ENCODE peak calls at places on chromosome X, in nine cellular contexts. One of them, this sample, is unnamed.

GRCh38 chrX:32116047-32116446 is 1044.2 kb upstream of the FTHL17 start:
- DNase-seq in ureter: no peak
- DNase-seq in NCI-H1930: no peak
- DNase-seq in activated CD8-positive, alpha-beta memory T cell treated with anti-CD3 and anti-CD28 coated beads, Interleukin-2, amount 50 U/mL, for 48 hours: no peak
- DNase-seq in stimulated activated CD8-positive, alpha-beta memory T cell treated with anti-CD3 and anti-CD28 coated beads, Interleukin-15, amount 100 ng/mL, for 24 hours: no peak
- DNase-seq in kidney tubule cell: peak
- DNase-seq in dorsolateral prefrontal cortex: no peak
- DNase-seq in NCI-H1105 treated with DMSO at 0.1 percent for 48 hours: no peak
- DNase-seq in sciatic nerve: no peak
- DNase-seq in this sample: no peak

GRCh38 chrX:109077788-109078187 is 341.4 kb upstream of the IRS4 start:
- DNase-seq in ureter: no peak
- DNase-seq in NCI-H1930: no peak
- DNase-seq in activated CD8-positive, alpha-beta memory T cell treated with anti-CD3 and anti-CD28 coated beads, Interleukin-2, amount 50 U/mL, for 48 hours: no peak
- DNase-seq in stimulated activated CD8-positive, alpha-beta memory T cell treated with anti-CD3 and anti-CD28 coated beads, Interleukin-15, amount 100 ng/mL, for 24 hours: no peak
- DNase-seq in kidney tubule cell: no peak
- DNase-seq in dorsolateral prefrontal cortex: no peak
- DNase-seq in NCI-H1105 treated with DMSO at 0.1 percent for 48 hours: no peak
- DNase-seq in sciatic nerve: no peak
- DNase-seq in this sample: no peak

GRCh38 chrX:48933757-48934156 is 14.9 kb upstream of the PIM2 start:
- DNase-seq in ureter: no peak
- DNase-seq in NCI-H1930: no peak
- DNase-seq in activated CD8-positive, alpha-beta memory T cell treated with anti-CD3 and anti-CD28 coated beads, Interleukin-2, amount 50 U/mL, for 48 hours: no peak
- DNase-seq in stimulated activated CD8-positive, alpha-beta memory T cell treated with anti-CD3 and anti-CD28 coated beads, Interleukin-15, amount 100 ng/mL, for 24 hours: no peak
- DNase-seq in kidney tubule cell: no peak
- DNase-seq in dorsolateral prefrontal cortex: no peak
- DNase-seq in NCI-H1105 treated with DMSO at 0.1 percent for 48 hours: no peak
- DNase-seq in sciatic nerve: no peak
- DNase-seq in this sample: no peak

GRCh38 chrX:74248889-74249288 is 55.1 kb upstream of the ZCCHC13 start:
- DNase-seq in ureter: peak
- DNase-seq in NCI-H1930: no peak
- DNase-seq in activated CD8-positive, alpha-beta memory T cell treated with anti-CD3 and anti-CD28 coated beads, Interleukin-2, amount 50 U/mL, for 48 hours: no peak
- DNase-seq in stimulated activated CD8-positive, alpha-beta memory T cell treated with anti-CD3 and anti-CD28 coated beads, Interleukin-15, amount 100 ng/mL, for 24 hours: no peak
- DNase-seq in kidney tubule cell: no peak
- DNase-seq in dorsolateral prefrontal cortex: no peak
- DNase-seq in NCI-H1105 treated with DMSO at 0.1 percent for 48 hours: no peak
- DNase-seq in sciatic nerve: no peak
- DNase-seq in this sample: no peak

GRCh38 chrX:150219374-150220185 is 143.5 kb upstream of the MAMLD1 start:
- DNase-seq in ureter: no peak
- DNase-seq in NCI-H1930: no peak
- DNase-seq in activated CD8-positive, alpha-beta memory T cell treated with anti-CD3 and anti-CD28 coated beads, Interleukin-2, amount 50 U/mL, for 48 hours: no peak
- DNase-seq in stimulated activated CD8-positive, alpha-beta memory T cell treated with anti-CD3 and anti-CD28 coated beads, Interleukin-15, amount 100 ng/mL, for 24 hours: no peak
- DNase-seq in kidney tubule cell: peak
- DNase-seq in dorsolateral prefrontal cortex: no peak
- DNase-seq in NCI-H1105 treated with DMSO at 0.1 percent for 48 hours: no peak
- DNase-seq in sciatic nerve: no peak
- DNase-seq in this sample: no peak

GRCh38 chrX:11558972-11559371 is 106.7 kb downstream of the ARHGAP6 start:
- DNase-seq in ureter: no peak
- DNase-seq in NCI-H1930: no peak
- DNase-seq in activated CD8-positive, alpha-beta memory T cell treated with anti-CD3 and anti-CD28 coated beads, Interleukin-2, amount 50 U/mL, for 48 hours: peak
- DNase-seq in stimulated activated CD8-positive, alpha-beta memory T cell treated with anti-CD3 and anti-CD28 coated beads, Interleukin-15, amount 100 ng/mL, for 24 hours: no peak
- DNase-seq in kidney tubule cell: peak
- DNase-seq in dorsolateral prefrontal cortex: no peak
- DNase-seq in NCI-H1105 treated with DMSO at 0.1 percent for 48 hours: no peak
- DNase-seq in sciatic nerve: no peak
- DNase-seq in this sample: no peak

GRCh38 chrX:9355739-9356138 is 109.1 kb upstream of the TBL1X start:
- DNase-seq in ureter: no peak
- DNase-seq in NCI-H1930: no peak
- DNase-seq in activated CD8-positive, alpha-beta memory T cell treated with anti-CD3 and anti-CD28 coated beads, Interleukin-2, amount 50 U/mL, for 48 hours: no peak
- DNase-seq in stimulated activated CD8-positive, alpha-beta memory T cell treated with anti-CD3 and anti-CD28 coated beads, Interleukin-15, amount 100 ng/mL, for 24 hours: no peak
- DNase-seq in kidney tubule cell: no peak
- DNase-seq in dorsolateral prefrontal cortex: no peak
- DNase-seq in NCI-H1105 treated with DMSO at 0.1 percent for 48 hours: no peak
- DNase-seq in sciatic nerve: no peak
- DNase-seq in this sample: peak

GRCh38 chrX:63363788-63364187 is 12.7 kb upstream of the SPIN4 start:
- DNase-seq in ureter: no peak
- DNase-seq in NCI-H1930: no peak
- DNase-seq in activated CD8-positive, alpha-beta memory T cell treated with anti-CD3 and anti-CD28 coated beads, Interleukin-2, amount 50 U/mL, for 48 hours: no peak
- DNase-seq in stimulated activated CD8-positive, alpha-beta memory T cell treated with anti-CD3 and anti-CD28 coated beads, Interleukin-15, amount 100 ng/mL, for 24 hours: no peak
- DNase-seq in kidney tubule cell: no peak
- DNase-seq in dorsolateral prefrontal cortex: no peak
- DNase-seq in NCI-H1105 treated with DMSO at 0.1 percent for 48 hours: no peak
- DNase-seq in sciatic nerve: no peak
- DNase-seq in this sample: no peak

GRCh38 chrX:40105016-40105790 is 7.4 kb upstream of the BCOR start:
- DNase-seq in ureter: no peak
- DNase-seq in NCI-H1930: no peak
- DNase-seq in activated CD8-positive, alpha-beta memory T cell treated with anti-CD3 and anti-CD28 coated beads, Interleukin-2, amount 50 U/mL, for 48 hours: peak
- DNase-seq in stimulated activated CD8-positive, alpha-beta memory T cell treated with anti-CD3 and anti-CD28 coated beads, Interleukin-15, amount 100 ng/mL, for 24 hours: no peak
- DNase-seq in kidney tubule cell: peak
- DNase-seq in dorsolateral prefrontal cortex: no peak
- DNase-seq in NCI-H1105 treated with DMSO at 0.1 percent for 48 hours: no peak
- DNase-seq in sciatic nerve: no peak
- DNase-seq in this sample: no peak

GRCh38 chrX:115968436-115969252 is 201.9 kb upstream of the AGTR2 start:
- DNase-seq in ureter: peak
- DNase-seq in NCI-H1930: peak
- DNase-seq in activated CD8-positive, alpha-beta memory T cell treated with anti-CD3 and anti-CD28 coated beads, Interleukin-2, amount 50 U/mL, for 48 hours: no peak
- DNase-seq in stimulated activated CD8-positive, alpha-beta memory T cell treated with anti-CD3 and anti-CD28 coated beads, Interleukin-15, amount 100 ng/mL, for 24 hours: no peak
- DNase-seq in kidney tubule cell: peak
- DNase-seq in dorsolateral prefrontal cortex: no peak
- DNase-seq in NCI-H1105 treated with DMSO at 0.1 percent for 48 hours: peak
- DNase-seq in sciatic nerve: no peak
- DNase-seq in this sample: no peak

GRCh38 chrX:96480081-96480480 is 204.6 kb upstream of the DIAPH2 start:
- DNase-seq in ureter: no peak
- DNase-seq in NCI-H1930: no peak
- DNase-seq in activated CD8-positive, alpha-beta memory T cell treated with anti-CD3 and anti-CD28 coated beads, Interleukin-2, amount 50 U/mL, for 48 hours: no peak
- DNase-seq in stimulated activated CD8-positive, alpha-beta memory T cell treated with anti-CD3 and anti-CD28 coated beads, Interleukin-15, amount 100 ng/mL, for 24 hours: no peak
- DNase-seq in kidney tubule cell: peak
- DNase-seq in dorsolateral prefrontal cortex: no peak
- DNase-seq in NCI-H1105 treated with DMSO at 0.1 percent for 48 hours: no peak
- DNase-seq in sciatic nerve: no peak
- DNase-seq in this sample: no peak

GRCh38 chrX:10725071-10725470 is 104.7 kb upstream of the MID1 start:
- DNase-seq in ureter: no peak
- DNase-seq in NCI-H1930: no peak
- DNase-seq in activated CD8-positive, alpha-beta memory T cell treated with anti-CD3 and anti-CD28 coated beads, Interleukin-2, amount 50 U/mL, for 48 hours: no peak
- DNase-seq in stimulated activated CD8-positive, alpha-beta memory T cell treated with anti-CD3 and anti-CD28 coated beads, Interleukin-15, amount 100 ng/mL, for 24 hours: no peak
- DNase-seq in kidney tubule cell: peak
- DNase-seq in dorsolateral prefrontal cortex: no peak
- DNase-seq in NCI-H1105 treated with DMSO at 0.1 percent for 48 hours: no peak
- DNase-seq in sciatic nerve: no peak
- DNase-seq in this sample: no peak

GRCh38 chrX:50081282-50081955 is 119.4 kb downstream of the AKAP4 start:
- DNase-seq in ureter: no peak
- DNase-seq in NCI-H1930: no peak
- DNase-seq in activated CD8-positive, alpha-beta memory T cell treated with anti-CD3 and anti-CD28 coated beads, Interleukin-2, amount 50 U/mL, for 48 hours: no peak
- DNase-seq in stimulated activated CD8-positive, alpha-beta memory T cell treated with anti-CD3 and anti-CD28 coated beads, Interleukin-15, amount 100 ng/mL, for 24 hours: no peak
- DNase-seq in kidney tubule cell: peak
- DNase-seq in dorsolateral prefrontal cortex: no peak
- DNase-seq in NCI-H1105 treated with DMSO at 0.1 percent for 48 hours: peak
- DNase-seq in sciatic nerve: no peak
- DNase-seq in this sample: no peak

GRCh38 chrX:20374866-20375530 is 108.3 kb upstream of the RPS6KA3 start:
- DNase-seq in ureter: no peak
- DNase-seq in NCI-H1930: no peak
- DNase-seq in activated CD8-positive, alpha-beta memory T cell treated with anti-CD3 and anti-CD28 coated beads, Interleukin-2, amount 50 U/mL, for 48 hours: no peak
- DNase-seq in stimulated activated CD8-positive, alpha-beta memory T cell treated with anti-CD3 and anti-CD28 coated beads, Interleukin-15, amount 100 ng/mL, for 24 hours: no peak
- DNase-seq in kidney tubule cell: peak
- DNase-seq in dorsolateral prefrontal cortex: no peak
- DNase-seq in NCI-H1105 treated with DMSO at 0.1 percent for 48 hours: no peak
- DNase-seq in sciatic nerve: no peak
- DNase-seq in this sample: no peak

GRCh38 chrX:70444326-70445196 is at the start of gene DLG3:
- DNase-seq in ureter: no peak
- DNase-seq in NCI-H1930: no peak
- DNase-seq in activated CD8-positive, alpha-beta memory T cell treated with anti-CD3 and anti-CD28 coated beads, Interleukin-2, amount 50 U/mL, for 48 hours: peak
- DNase-seq in stimulated activated CD8-positive, alpha-beta memory T cell treated with anti-CD3 and anti-CD28 coated beads, Interleukin-15, amount 100 ng/mL, for 24 hours: no peak
- DNase-seq in kidney tubule cell: peak
- DNase-seq in dorsolateral prefrontal cortex: peak
- DNase-seq in NCI-H1105 treated with DMSO at 0.1 percent for 48 hours: peak
- DNase-seq in sciatic nerve: no peak
- DNase-seq in this sample: no peak

GRCh38 chrX:153625271-153626024 is 21.6 kb upstream of the DUSP9 start:
- DNase-seq in ureter: no peak
- DNase-seq in NCI-H1930: no peak
- DNase-seq in activated CD8-positive, alpha-beta memory T cell treated with anti-CD3 and anti-CD28 coated beads, Interleukin-2, amount 50 U/mL, for 48 hours: no peak
- DNase-seq in stimulated activated CD8-positive, alpha-beta memory T cell treated with anti-CD3 and anti-CD28 coated beads, Interleukin-15, amount 100 ng/mL, for 24 hours: no peak
- DNase-seq in kidney tubule cell: no peak
- DNase-seq in dorsolateral prefrontal cortex: no peak
- DNase-seq in NCI-H1105 treated with DMSO at 0.1 percent for 48 hours: no peak
- DNase-seq in sciatic nerve: no peak
- DNase-seq in this sample: no peak

GRCh38 chrX:77160301-77160700 is 286.9 kb upstream of the FGF16 start:
- DNase-seq in ureter: no peak
- DNase-seq in NCI-H1930: no peak
- DNase-seq in activated CD8-positive, alpha-beta memory T cell treated with anti-CD3 and anti-CD28 coated beads, Interleukin-2, amount 50 U/mL, for 48 hours: peak
- DNase-seq in stimulated activated CD8-positive, alpha-beta memory T cell treated with anti-CD3 and anti-CD28 coated beads, Interleukin-15, amount 100 ng/mL, for 24 hours: no peak
- DNase-seq in kidney tubule cell: no peak
- DNase-seq in dorsolateral prefrontal cortex: no peak
- DNase-seq in NCI-H1105 treated with DMSO at 0.1 percent for 48 hours: no peak
- DNase-seq in sciatic nerve: no peak
- DNase-seq in this sample: no peak